ENCODE peak calls at places on chromosomes 7 and 10, in seven cellular contexts. One of them, this sample, is unnamed.

GRCh38 chr10:42769653-42770052 is 12.9 kb upstream of the BMS1 start:
- DNase-seq in GM12865: no peak
- DNase-seq in neural crest cell: no peak
- DNase-seq in endothelial cell: no peak
- DNase-seq in nephron progenitor cell: no peak
- DNase-seq in gastrocnemius medialis: no peak
- DNase-seq in OCI-LY7: no peak
- DNase-seq in this sample: no peak

GRCh38 chr10:29160110-29160669 is 128.7 kb upstream of the LYZL1 start:
- DNase-seq in endothelial cell: no peak
- DNase-seq in gastrocnemius medialis: no peak
- DNase-seq in nephron progenitor cell: no peak
- DNase-seq in OCI-LY7: no peak
- DNase-seq in neural crest cell: no peak
- DNase-seq in GM12865: no peak
- DNase-seq in this sample: no peak

GRCh38 chr10:84334806-84335205 is 6.4 kb downstream of the CCSER2 start:
- DNase-seq in neural crest cell: no peak
- DNase-seq in OCI-LY7: no peak
- DNase-seq in nephron progenitor cell: no peak
- DNase-seq in endothelial cell: no peak
- DNase-seq in GM12865: no peak
- DNase-seq in gastrocnemius medialis: no peak
- DNase-seq in this sample: no peak

GRCh38 chr10:127964644-127965043 is 57.7 kb downstream of the PTPRE start:
- DNase-seq in OCI-LY7: no peak
- DNase-seq in neural crest cell: no peak
- DNase-seq in endothelial cell: no peak
- DNase-seq in nephron progenitor cell: no peak
- DNase-seq in gastrocnemius medialis: no peak
- DNase-seq in GM12865: no peak
- DNase-seq in this sample: no peak

GRCh38 chr10:72263613-72264241 is 10.0 kb upstream of the DDIT4 start:
- DNase-seq in GM12865: peak; percentile 66
- DNase-seq in endothelial cell: no peak
- DNase-seq in neural crest cell: no peak
- DNase-seq in nephron progenitor cell: no peak
- DNase-seq in gastrocnemius medialis: peak; percentile 47
- DNase-seq in OCI-LY7: peak; percentile 93
- DNase-seq in this sample: no peak

GRCh38 chr7:124188576-124188975 is 155.7 kb upstream of the TMEM229A start:
- DNase-seq in nephron progenitor cell: no peak
- DNase-seq in gastrocnemius medialis: no peak
- DNase-seq in OCI-LY7: no peak
- DNase-seq in endothelial cell: no peak
- DNase-seq in GM12865: no peak
- DNase-seq in neural crest cell: no peak
- DNase-seq in this sample: no peak

GRCh38 chr10:119738962-119739361 is 13.1 kb downstream of the INPP5F start:
- DNase-seq in GM12865: no peak
- DNase-seq in neural crest cell: no peak
- DNase-seq in gastrocnemius medialis: no peak
- DNase-seq in endothelial cell: no peak
- DNase-seq in nephron progenitor cell: no peak
- DNase-seq in OCI-LY7: no peak
- DNase-seq in this sample: no peak

GRCh38 chr7:20466425-20467125 is 135.9 kb downstream of the ITGB8 start:
- DNase-seq in GM12865: peak; percentile 26
- DNase-seq in OCI-LY7: no peak
- DNase-seq in neural crest cell: no peak
- DNase-seq in gastrocnemius medialis: no peak
- DNase-seq in nephron progenitor cell: no peak
- DNase-seq in endothelial cell: no peak
- DNase-seq in this sample: no peak

GRCh38 chr7:155729847-155730246 is 82.4 kb downstream of the SHH start:
- DNase-seq in endothelial cell: no peak
- DNase-seq in GM12865: no peak
- DNase-seq in gastrocnemius medialis: no peak
- DNase-seq in nephron progenitor cell: no peak
- DNase-seq in neural crest cell: no peak
- DNase-seq in OCI-LY7: no peak
- DNase-seq in this sample: no peak

GRCh38 chr10:68435803-68436202 is 28.7 kb upstream of the RUFY2 start:
- DNase-seq in OCI-LY7: no peak
- DNase-seq in neural crest cell: no peak
- DNase-seq in nephron progenitor cell: no peak
- DNase-seq in GM12865: no peak
- DNase-seq in endothelial cell: no peak
- DNase-seq in gastrocnemius medialis: no peak
- DNase-seq in this sample: no peak

GRCh38 chr7:121180436-121181063 is 148.2 kb upstream of the WNT16 start:
- DNase-seq in OCI-LY7: peak; percentile 90
- DNase-seq in nephron progenitor cell: no peak
- DNase-seq in neural crest cell: no peak
- DNase-seq in endothelial cell: no peak
- DNase-seq in gastrocnemius medialis: no peak
- DNase-seq in GM12865: peak; percentile 71
- DNase-seq in this sample: peak; percentile 11

GRCh38 chr10:71213761-71214440 is 1.5 kb downstream of the UNC5B start:
- DNase-seq in GM12865: no peak
- DNase-seq in neural crest cell: no peak
- DNase-seq in gastrocnemius medialis: no peak
- DNase-seq in OCI-LY7: no peak
- DNase-seq in nephron progenitor cell: peak; percentile 40
- DNase-seq in endothelial cell: no peak
- DNase-seq in this sample: peak; percentile 32

GRCh38 chr7:36905836-36906235 is 181.5 kb upstream of the AOAH start:
- DNase-seq in gastrocnemius medialis: no peak
- DNase-seq in neural crest cell: no peak
- DNase-seq in OCI-LY7: no peak
- DNase-seq in nephron progenitor cell: no peak
- DNase-seq in GM12865: no peak
- DNase-seq in endothelial cell: no peak
- DNase-seq in this sample: no peak

GRCh38 chr10:29811751-29812427 is 177.1 kb upstream of the SVIL start:
- DNase-seq in OCI-LY7: no peak
- DNase-seq in gastrocnemius medialis: peak; percentile 89
- DNase-seq in endothelial cell: no peak
- DNase-seq in GM12865: no peak
- DNase-seq in nephron progenitor cell: no peak
- DNase-seq in neural crest cell: no peak
- DNase-seq in this sample: no peak

GRCh38 chr7:70808876-70809275 is 323.1 kb upstream of the GALNT17 start:
- DNase-seq in GM12865: peak; percentile 69
- DNase-seq in endothelial cell: no peak
- DNase-seq in gastrocnemius medialis: no peak
- DNase-seq in neural crest cell: no peak
- DNase-seq in OCI-LY7: peak; percentile 58
- DNase-seq in nephron progenitor cell: no peak
- DNase-seq in this sample: no peak

GRCh38 chr7:157392256-157393037 is 55.6 kb downstream of the DNAJB6 start:
- DNase-seq in endothelial cell: no peak
- DNase-seq in OCI-LY7: no peak
- DNase-seq in gastrocnemius medialis: no peak
- DNase-seq in neural crest cell: no peak
- DNase-seq in nephron progenitor cell: no peak
- DNase-seq in GM12865: no peak
- DNase-seq in this sample: no peak

GRCh38 chr10:78971094-78971682 is 97.6 kb upstream of the ZMIZ1 start:
- DNase-seq in gastrocnemius medialis: no peak
- DNase-seq in OCI-LY7: no peak
- DNase-seq in GM12865: no peak
- DNase-seq in neural crest cell: no peak
- DNase-seq in nephron progenitor cell: no peak
- DNase-seq in endothelial cell: no peak
- DNase-seq in this sample: no peak

GRCh38 chr10:130558778-130559177 is 422.6 kb downstream of the GLRX3 start:
- DNase-seq in OCI-LY7: no peak
- DNase-seq in neural crest cell: no peak
- DNase-seq in nephron progenitor cell: no peak
- DNase-seq in GM12865: no peak
- DNase-seq in endothelial cell: no peak
- DNase-seq in gastrocnemius medialis: no peak
- DNase-seq in this sample: no peak

GRCh38 chr7:36032362-36032818 is 120.7 kb upstream of the EEPD1 start:
- DNase-seq in gastrocnemius medialis: no peak
- DNase-seq in endothelial cell: no peak
- DNase-seq in GM12865: no peak
- DNase-seq in neural crest cell: no peak
- DNase-seq in OCI-LY7: no peak
- DNase-seq in nephron progenitor cell: no peak
- DNase-seq in this sample: no peak

GRCh38 chr7:94509879-94510581 is 421 bp downstream of the CASD1 start:
- DNase-seq in gastrocnemius medialis: peak; percentile 59
- DNase-seq in neural crest cell: peak; percentile 62
- DNase-seq in OCI-LY7: peak; percentile 86
- DNase-seq in GM12865: peak; percentile 86
- DNase-seq in endothelial cell: peak; percentile 72
- DNase-seq in nephron progenitor cell: peak; percentile 77
- DNase-seq in this sample: peak; percentile 92
- TF ChIP-seq CTCF in gastrocnemius medialis: no peak
- TF ChIP-seq CTCF in neural crest cell: peak; percentile 38
- TF ChIP-seq CTCF in OCI-LY7: peak; percentile 28
- TF ChIP-seq CTCF in GM12865: no peak
- TF ChIP-seq CTCF in endothelial cell: no peak
- TF ChIP-seq CTCF in nephron progenitor cell: no peak
- TF ChIP-seq CTCF in this sample: peak; percentile 52

GRCh38 chr7:132078891-132079735 is 497.2 kb downstream of the PLXNA4 start:
- DNase-seq in GM12865: no peak
- DNase-seq in gastrocnemius medialis: no peak
- DNase-seq in nephron progenitor cell: no peak
- DNase-seq in OCI-LY7: no peak
- DNase-seq in endothelial cell: no peak
- DNase-seq in neural crest cell: no peak
- DNase-seq in this sample: no peak
- TF ChIP-seq CTCF in GM12865: no peak
- TF ChIP-seq CTCF in gastrocnemius medialis: no peak
- TF ChIP-seq CTCF in nephron progenitor cell: no peak
- TF ChIP-seq CTCF in OCI-LY7: no peak
- TF ChIP-seq CTCF in endothelial cell: no peak
- TF ChIP-seq CTCF in neural crest cell: no peak
- TF ChIP-seq CTCF in this sample: no peak

DNA sequence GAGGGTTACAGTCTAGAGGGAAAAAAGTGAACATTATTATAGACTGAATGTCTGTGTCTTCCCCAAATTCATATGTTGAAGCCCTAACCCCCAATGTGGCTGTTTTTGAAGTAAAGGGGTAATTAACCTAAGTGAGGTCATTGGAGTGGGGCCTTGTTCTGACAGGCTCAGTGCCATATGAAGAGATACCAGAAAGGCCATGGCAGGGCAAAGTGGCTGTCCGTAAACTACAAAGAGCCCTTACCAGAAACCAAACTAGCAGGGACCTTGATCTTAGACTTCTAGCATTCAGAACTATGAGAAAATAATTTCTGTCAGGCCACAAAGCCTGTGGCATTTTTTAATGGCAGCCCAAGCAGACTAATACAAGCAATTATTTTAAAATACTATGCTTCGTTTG is 8.7 kb downstream of the TMEM209 start:
- DNase-seq in gastrocnemius medialis: no peak
- DNase-seq in endothelial cell: no peak
- DNase-seq in neural crest cell: no peak
- DNase-seq in nephron progenitor cell: no peak
- DNase-seq in OCI-LY7: no peak
- DNase-seq in GM12865: no peak
- DNase-seq in this sample: no peak
- TF ChIP-seq CTCF in gastrocnemius medialis: no peak
- TF ChIP-seq CTCF in endothelial cell: no peak
- TF ChIP-seq CTCF in neural crest cell: no peak
- TF ChIP-seq CTCF in nephron progenitor cell: no peak
- TF ChIP-seq CTCF in OCI-LY7: no peak
- TF ChIP-seq CTCF in GM12865: no peak
- TF ChIP-seq CTCF in this sample: no peak

GRCh38 chr10:93715345-93715744 is 13.0 kb upstream of the FRA10AC1 start:
- DNase-seq in nephron progenitor cell: no peak
- DNase-seq in endothelial cell: no peak
- DNase-seq in GM12865: peak; percentile 81
- DNase-seq in neural crest cell: no peak
- DNase-seq in gastrocnemius medialis: no peak
- DNase-seq in OCI-LY7: no peak
- DNase-seq in this sample: peak; percentile 63

GRCh38 chr10:93716771-93717170 is 14.4 kb upstream of the FRA10AC1 start:
- DNase-seq in nephron progenitor cell: no peak
- DNase-seq in OCI-LY7: no peak
- DNase-seq in GM12865: peak; percentile 12
- DNase-seq in endothelial cell: no peak
- DNase-seq in gastrocnemius medialis: no peak
- DNase-seq in neural crest cell: no peak
- DNase-seq in this sample: no peak

GRCh38 chr10:93710333-93710909 is 8.0 kb upstream of the FRA10AC1 start:
- DNase-seq in endothelial cell: no peak
- DNase-seq in OCI-LY7: no peak
- DNase-seq in neural crest cell: no peak
- DNase-seq in GM12865: no peak
- DNase-seq in gastrocnemius medialis: no peak
- DNase-seq in nephron progenitor cell: no peak
- DNase-seq in this sample: no peak

GRCh38 chr10:93711891-93712290 is 9.5 kb upstream of the FRA10AC1 start:
- DNase-seq in GM12865: no peak
- DNase-seq in endothelial cell: no peak
- DNase-seq in neural crest cell: no peak
- DNase-seq in nephron progenitor cell: no peak
- DNase-seq in gastrocnemius medialis: no peak
- DNase-seq in OCI-LY7: no peak
- DNase-seq in this sample: no peak

DNA sequence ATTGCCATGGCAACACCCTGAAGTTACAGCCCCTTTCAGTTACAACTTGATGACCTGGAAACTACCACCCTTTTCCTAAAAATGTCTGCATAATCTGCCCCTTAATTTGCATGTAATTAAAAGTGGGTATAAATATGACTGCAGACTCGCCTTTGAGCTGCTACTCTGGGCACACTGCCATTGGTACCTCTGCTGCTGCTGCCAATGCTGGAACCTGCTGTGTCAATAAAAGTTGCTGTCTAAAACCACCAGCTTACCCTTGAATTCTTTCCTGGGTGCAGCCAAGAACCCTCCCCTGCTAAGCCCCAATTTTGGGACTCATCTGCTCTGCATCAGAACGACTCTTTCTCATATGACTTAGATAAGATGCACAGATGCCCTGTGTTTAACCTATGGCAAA is 10.2 kb upstream of the FRA10AC1 start:
- DNase-seq in neural crest cell: no peak
- DNase-seq in nephron progenitor cell: no peak
- DNase-seq in gastrocnemius medialis: no peak
- DNase-seq in OCI-LY7: no peak
- DNase-seq in GM12865: no peak
- DNase-seq in endothelial cell: no peak
- DNase-seq in this sample: no peak
- TF ChIP-seq CTCF in neural crest cell: no peak
- TF ChIP-seq CTCF in nephron progenitor cell: no peak
- TF ChIP-seq CTCF in gastrocnemius medialis: no peak
- TF ChIP-seq CTCF in OCI-LY7: no peak
- TF ChIP-seq CTCF in GM12865: no peak
- TF ChIP-seq CTCF in endothelial cell: no peak
- TF ChIP-seq CTCF in this sample: no peak

DNA sequence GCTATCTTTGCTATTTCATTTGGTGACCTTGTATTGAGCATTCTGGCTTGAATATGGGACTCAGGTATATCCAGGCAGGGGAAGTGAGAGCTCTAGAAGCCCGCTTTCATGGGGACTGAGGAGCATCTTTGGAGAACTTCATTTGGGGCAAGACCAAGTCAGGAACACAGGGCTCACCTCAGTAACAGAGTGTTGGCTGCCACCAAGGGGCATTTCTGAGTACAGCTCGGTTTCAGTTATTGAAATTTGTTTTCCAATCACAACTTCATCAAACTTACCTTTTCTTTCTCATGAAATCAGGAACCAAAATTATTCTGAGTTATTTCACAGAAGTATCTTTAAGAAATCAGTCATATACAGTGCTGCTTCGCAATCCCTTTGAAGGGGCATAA is 337.2 kb downstream of the C7orf25 start:
- DNase-seq in GM12865: no peak
- DNase-seq in endothelial cell: no peak
- DNase-seq in neural crest cell: no peak
- DNase-seq in nephron progenitor cell: no peak
- DNase-seq in gastrocnemius medialis: no peak
- DNase-seq in OCI-LY7: no peak
- DNase-seq in this sample: no peak
- TF ChIP-seq CTCF in GM12865: no peak
- TF ChIP-seq CTCF in endothelial cell: no peak
- TF ChIP-seq CTCF in neural crest cell: peak; percentile 25
- TF ChIP-seq CTCF in nephron progenitor cell: peak; percentile 17
- TF ChIP-seq CTCF in gastrocnemius medialis: no peak
- TF ChIP-seq CTCF in OCI-LY7: peak; percentile 25
- TF ChIP-seq CTCF in this sample: no peak